ENCODE peak calls at places on chromosomes 12 and 14, in four cellular contexts. P, A, Y and F are unnamed samples. For H3K27me3, the result is how much of the 10 kb centered on the place peaks cover.

GRCh38 chr12:104055686-104056388 is 5.8 kb upstream of the GLT8D2 start:
- DNase-seq in P (peak), A (peak), Y (peak), F (no peak)

GRCh38 chr14:89549381-89550102 is 132.5 kb upstream of the FOXN3 start:
- DNase-seq in Y (no peak), A (no peak), P (no peak), F (no peak)

GRCh38 chr14:35858521-35859209 is 32.5 kb downstream of the BRMS1L start:
- DNase-seq in Y (peak), P (peak), A (no peak), F (peak)

GRCh38 chr12:26150737-26151450 is 26.1 kb upstream of the BHLHE41 start:
- DNase-seq in A (peak), P (peak), Y (no peak), F (peak)

GRCh38 chr12:38906482-38907170 is 1.2 kb upstream of the CPNE8 start:
- DNase-seq in P (peak), A (peak), Y (peak), F (peak)

GRCh38 chr12:76863005-76863670 is 15.7 kb downstream of the CSRP2 start:
- DNase-seq in P (peak), Y (no peak), A (no peak), F (peak)

GRCh38 chr12:119692410-119692809 is 24.5 kb downstream of the PRKAB1 start:
- DNase-seq in Y (no peak), P (no peak), A (no peak), F (no peak)

GRCh38 chr12:116287850-116288301 is 10.4 kb upstream of the MED13L start:
- DNase-seq in P (no peak), A (no peak), Y (no peak), F (no peak)

GRCh38 chr12:59182660-59183455 is 262.6 kb upstream of the LRIG3 start:
- DNase-seq in Y (no peak), P (peak), A (no peak), F (no peak)

GRCh38 chr12:82835217-82835616 is 148.5 kb downstream of the TMTC2 start:
- DNase-seq in A (no peak), Y (no peak), P (peak), F (peak)

GRCh38 chr12:71439613-71440392 is at the start of gene LGR5:
- DNase-seq in Y (peak), A (no peak), P (peak), F (no peak)

GRCh38 chr12:4220489-4220888 is 53.1 kb upstream of the CCND2 start:
- DNase-seq in A (no peak), P (no peak), Y (no peak), F (no peak)

GRCh38 chr14:80275208-80275850 is 64.0 kb upstream of the DIO2 start:
- DNase-seq in A (no peak), P (peak), Y (no peak), F (peak)

GRCh38 chr14:72604133-72604532 is 289.8 kb downstream of the DPF3 start:
- DNase-seq in A (no peak), P (no peak), Y (no peak), F (no peak)

GRCh38 chr12:104665296-104665695 is 208.5 kb downstream of the CHST11 start:
- DNase-seq in A (no peak), P (no peak), Y (no peak), F (no peak)

GRCh38 chr12:107344035-107344808 is 250.9 kb upstream of the CRY1 start:
- DNase-seq in P (peak), Y (no peak), A (no peak), F (peak)

GRCh38 chr12:119528241-119528640 is 65.3 kb upstream of the TMEM233 start:
- DNase-seq in Y (no peak), A (no peak), P (peak), F (peak)

GRCh38 chr14:69484444-69485113 is at the start of gene PLEKHD1:
- DNase-seq in A (no peak), Y (no peak), P (peak), F (no peak)

GRCh38 chr12:13256705-13257045 is 60.1 kb downstream of the EMP1 start:
- DNase-seq in P (no peak), A (no peak), Y (no peak), F (no peak)

GRCh38 chr14:57362356-57362755 is 28.0 kb upstream of the NAA30 start:
- DNase-seq in A (no peak), P (no peak), Y (no peak), F (no peak)

GRCh38 chr14:57364659-57365450 is 25.5 kb upstream of the NAA30 start:
- DNase-seq in P (no peak), A (no peak), Y (no peak), F (no peak)
- H3K4me3 ChIP-seq in P (no peak), A (no peak), Y (no peak), F (no peak)

DNA sequence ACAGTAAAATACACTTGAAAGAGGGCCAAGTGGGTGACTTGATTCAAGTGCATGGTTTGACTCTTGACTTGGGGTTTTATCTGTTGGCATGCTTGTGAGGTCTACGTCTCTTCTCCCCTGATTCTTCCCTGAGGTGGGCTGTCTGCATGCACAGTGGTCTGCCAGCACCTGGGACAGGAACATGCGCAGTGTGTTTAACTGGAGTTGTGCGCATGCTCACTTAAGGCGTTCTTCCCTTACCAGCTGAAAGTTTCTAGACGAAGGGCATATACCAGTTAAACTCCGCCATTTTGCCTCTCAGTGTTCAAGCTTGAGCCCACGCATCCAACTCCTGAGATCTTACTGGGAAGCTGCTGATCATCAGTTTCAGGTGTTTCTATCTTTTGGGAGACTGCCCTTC is 38.5 kb downstream of the GLRX5 start:
- DNase-seq in P (no peak), Y (no peak), A (no peak), F (no peak)
- H3K27me3 ChIP-seq in P (under half), Y (under half), A (under half), F (under half)

DNA sequence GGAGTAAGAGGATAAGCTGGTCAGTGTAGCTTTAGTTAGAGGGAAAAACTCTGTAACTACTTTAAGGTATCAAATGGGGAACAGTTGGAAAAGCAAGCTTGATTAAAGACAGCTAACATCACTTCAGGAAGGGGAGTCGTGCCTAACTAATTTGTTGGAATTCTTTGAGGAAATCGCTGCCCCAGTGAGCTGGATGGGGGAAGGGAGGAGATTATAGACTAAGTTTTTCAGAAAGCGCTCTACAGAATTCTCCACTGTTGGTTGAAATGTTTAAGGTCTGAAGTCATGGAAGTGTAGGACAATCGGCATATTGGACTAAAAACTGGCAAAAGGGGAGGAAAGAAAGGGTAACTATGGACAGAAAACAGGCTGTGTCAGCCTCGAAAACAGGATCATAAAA is 229.9 kb upstream of the HMGA2 start:
- DNase-seq in A (no peak), P (no peak), Y (no peak), F (no peak)
- H3K4me3 ChIP-seq in A (no peak), P (no peak), Y (no peak), F (no peak)

GRCh38 chr12:52307836-52308806 is 13.1 kb downstream of the KRT83 start:
- DNase-seq in P (peak), Y (no peak), A (peak), F (peak)
- H3K27me3 ChIP-seq in P (under half), Y (under half), A (under half), F (under half)

GRCh38 chr14:54490448-54490805 is 1.6 kb upstream of the GMFB start:
- DNase-seq in Y (no peak), P (no peak), A (no peak), F (no peak)

GRCh38 chr14:54488318-54488645 is 498 bp downstream of the GMFB start:
- DNase-seq in A (no peak), P (no peak), Y (no peak), F (no peak)

GRCh38 chr14:54489318-54489683 is 521 bp upstream of the GMFB start:
- DNase-seq in P (no peak), A (no peak), Y (no peak), F (no peak)

GRCh38 chr14:54488646-54489317 is at the start of gene GMFB:
- DNase-seq in P (peak), A (peak), Y (peak), F (peak)

DNA sequence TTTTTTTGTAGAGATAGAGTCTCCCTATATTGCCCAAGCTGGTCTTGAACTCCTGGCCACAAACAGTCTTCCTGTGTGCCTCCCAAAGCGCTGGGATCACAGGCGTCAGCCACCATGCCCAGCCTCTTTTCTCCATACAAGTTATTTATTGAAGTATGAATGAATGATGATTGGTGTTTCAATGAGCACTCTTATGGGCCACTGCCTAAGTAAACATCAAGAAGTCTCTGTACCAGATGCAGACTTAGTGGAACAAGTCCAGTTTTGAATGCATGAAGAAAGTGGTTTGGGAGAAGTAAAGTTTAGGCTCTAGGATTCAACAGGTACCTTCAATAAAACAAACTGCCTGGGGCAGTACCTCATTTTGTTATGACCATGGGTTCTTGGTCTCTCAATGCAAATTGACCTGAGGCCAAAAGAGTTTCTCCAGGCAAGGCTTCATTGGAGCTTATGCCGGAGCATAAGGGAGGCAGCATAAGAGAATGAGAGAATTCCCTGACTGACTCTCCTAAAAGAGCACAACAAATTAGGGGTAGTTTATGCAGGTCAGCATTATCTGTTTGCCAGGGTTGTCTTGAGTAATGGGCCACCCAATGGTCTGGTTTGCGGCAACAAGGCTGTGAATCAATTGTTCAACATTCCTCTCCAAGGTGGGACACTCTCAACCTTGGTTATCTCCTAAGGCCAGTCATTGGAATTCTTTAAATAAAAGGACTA is 1.1 kb upstream of the GMFB start:
- DNase-seq in Y (no peak), P (peak), A (no peak), F (no peak)
- H3K4me3 ChIP-seq in Y (peak), P (peak), A (peak), F (no peak)

DNA sequence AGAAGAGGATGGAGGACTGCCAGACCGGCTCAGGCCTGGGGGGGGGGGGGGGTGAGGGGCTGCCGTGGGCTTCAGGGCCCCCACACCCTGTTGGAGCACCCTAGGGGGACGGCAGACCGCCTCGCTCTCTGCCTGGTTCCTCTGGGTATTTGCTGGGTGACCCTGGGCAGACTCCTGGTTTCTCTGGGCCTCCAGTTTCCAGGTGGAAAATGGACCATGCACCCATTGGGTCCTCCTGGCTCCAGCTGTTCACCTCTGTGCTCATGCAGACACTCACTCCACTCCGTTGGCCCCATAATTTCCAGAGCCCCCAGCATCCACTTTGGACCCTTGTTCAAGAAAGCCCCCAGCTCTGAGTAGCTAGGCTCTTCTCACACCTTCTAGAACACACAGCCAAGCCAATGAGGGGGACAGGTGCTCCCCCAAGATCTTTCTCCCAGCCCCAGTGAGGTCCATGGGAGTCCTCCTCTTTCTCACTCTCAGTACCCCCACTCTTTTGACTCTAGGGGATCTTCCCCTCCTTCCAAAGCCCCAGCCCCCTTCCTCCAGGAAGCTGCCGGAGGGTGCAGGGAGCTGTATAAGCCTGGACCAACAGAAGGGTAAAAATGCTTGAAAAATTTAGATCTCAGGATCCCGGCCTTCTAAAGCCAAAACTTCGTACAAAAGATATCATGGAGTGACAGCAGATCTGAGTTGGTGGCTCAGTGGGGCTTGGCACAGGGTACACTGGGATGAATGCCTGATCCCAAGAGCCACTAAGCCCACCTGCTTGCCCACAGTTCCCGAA is 174.8 kb upstream of the RTL1 start:
- DNase-seq in A (no peak), Y (no peak), P (no peak), F (no peak)
- H3K27me3 ChIP-seq in A (under half), Y (under half), P (under half), F (under half)

GRCh38 chr14:92759679-92760523 is 11.5 kb upstream of the LGMN start:
- DNase-seq in Y (no peak), P (no peak), A (no peak), F (no peak)
- H3K4me3 ChIP-seq in Y (no peak), P (no peak), A (no peak), F (no peak)

GRCh38 chr14:101252443-101253214 is 308.7 kb upstream of the DIO3 start:
- DNase-seq in Y (no peak), P (no peak), A (no peak), F (no peak)

GRCh38 chr14:101254805-101255764 is 306.2 kb upstream of the DIO3 start:
- DNase-seq in A (no peak), P (peak), Y (no peak), F (no peak)

GRCh38 chr14:101255765-101256125 is 305.6 kb upstream of the DIO3 start:
- DNase-seq in A (no peak), P (no peak), Y (no peak), F (no peak)

GRCh38 chr14:101251812-101252442 is 309.4 kb upstream of the DIO3 start:
- DNase-seq in Y (no peak), A (no peak), P (no peak), F (no peak)

GRCh38 chr14:101253948-101254347 is 307.3 kb upstream of the DIO3 start:
- DNase-seq in P (no peak), A (no peak), Y (no peak), F (no peak)
- H3K27me3 ChIP-seq in P (under half), A (under half), Y (under half), F (under half)